ENCODE peak calls at places on chromosomes 13 and 19, in six cellular contexts. B is lower leg skin, K is cardiac muscle cell, O is tibial nerve, S is upper lobe of right lung, F is heart right ventricle. C is an unnamed sample.

GRCh38 chr19:8396563-8397203 is 6.5 kb downstream of the RAB11B start:
- DNase-seq in S (peak), F (peak), B (no peak), K (peak), O (peak), C (peak)

GRCh38 chr13:50685491-50685890 is 158.0 kb downstream of the DLEU7 start:
- DNase-seq in B (peak), O (peak), F (peak), K (peak), S (no peak), C (no peak)

GRCh38 chr19:2051771-2052704 is 994 bp upstream of the MKNK2 start:
- DNase-seq in S (no peak), K (no peak), O (no peak), F (peak), B (peak), C (no peak)

GRCh38 chr19:17618281-17618903 is 62.9 kb downstream of the COLGALT1 start:
- DNase-seq in K (no peak), B (no peak), S (no peak), F (no peak), O (no peak), C (no peak)

GRCh38 chr19:47315125-47315821 is 5.6 kb downstream of the C5AR1 start:
- DNase-seq in B (peak), K (no peak), O (peak), F (peak), S (peak), C (peak)

GRCh38 chr19:41530761-41531301 is 45.1 kb upstream of the CEACAM21 start:
- DNase-seq in O (peak), B (peak), F (peak), S (no peak), K (no peak), C (no peak)

GRCh38 chr13:77781804-77782203 is 84.3 kb downstream of the SLAIN1 start:
- DNase-seq in S (no peak), F (peak), B (no peak), K (peak), O (no peak), C (no peak)

GRCh38 chr13:98182589-98182988 is 5.5 kb upstream of the RNF113B start:
- DNase-seq in B (no peak), K (no peak), O (no peak), F (no peak), S (no peak), C (no peak)

GRCh38 chr19:13208964-13209796 is 59.0 kb downstream of the IER2 start:
- DNase-seq in S (no peak), O (no peak), B (no peak), F (no peak), K (no peak), C (no peak)

GRCh38 chr13:87677334-87678234 is 6.4 kb downstream of the SLITRK5 start:
- DNase-seq in O (no peak), S (peak), B (peak), F (no peak), K (peak), C (no peak)

GRCh38 chr19:46080561-46080960 is 39.8 kb upstream of the IGFL4 start:
- DNase-seq in F (no peak), O (no peak), K (no peak), S (no peak), B (no peak), C (peak)

GRCh38 chr19:13872695-13873389 is 4.1 kb upstream of the NANOS3 start:
- DNase-seq in B (no peak), K (peak), F (peak), O (no peak), S (no peak), C (peak)

GRCh38 chr19:16168465-16169081 is 4.8 kb downstream of the CIB3 start:
- DNase-seq in F (no peak), K (no peak), S (no peak), O (no peak), B (no peak), C (peak)

GRCh38 chr13:59447846-59448620 is 715.7 kb downstream of the DIAPH3 start:
- DNase-seq in F (no peak), S (no peak), B (no peak), O (no peak), K (no peak), C (no peak)

GRCh38 chr19:46351241-46352041 is 4.6 kb downstream of the PPP5C start:
- DNase-seq in O (no peak), S (peak), F (no peak), B (no peak), K (no peak), C (peak)

GRCh38 chr19:42323852-42324654 is 1.4 kb upstream of the MEGF8 start:
- DNase-seq in F (no peak), B (no peak), S (peak), K (no peak), O (no peak), C (no peak)

GRCh38 chr13:21238267-21238666 is 61.8 kb downstream of the MRPL57 start:
- DNase-seq in F (no peak), S (no peak), K (no peak), B (no peak), O (no peak), C (no peak)

GRCh38 chr13:65808061-65808460 is 1422.1 kb downstream of the PCDH9 start:
- DNase-seq in S (no peak), K (no peak), O (no peak), B (no peak), F (no peak), C (peak)

GRCh38 chr13:50227356-50227755 is 212.1 kb downstream of the KCNRG start:
- DNase-seq in B (no peak), F (no peak), O (no peak), S (no peak), K (no peak), C (no peak)

GRCh38 chr19:2328401-2329161 is at the start of the genes LSM7 and SPPL2B:
- DNase-seq in B (peak), O (peak), S (peak), K (peak), F (peak), C (peak)

GRCh38 chr19:41548954-41549688 is 26.8 kb upstream of the CEACAM21 start:
- DNase-seq in F (peak), O (no peak), K (no peak), S (no peak), B (no peak), C (no peak)

GRCh38 chr19:31641591-31641990 is 292.4 kb upstream of the TSHZ3 start:
- DNase-seq in F (no peak), B (no peak), O (no peak), K (no peak), S (no peak), C (no peak)

GRCh38 chr13:33144358-33144784 is 128.1 kb downstream of the KL start:
- DNase-seq in B (no peak), K (no peak), O (no peak), S (no peak), F (no peak), C (no peak)

GRCh38 chr13:112828082-112828699 is 138.4 kb downstream of the ATP11A start:
- DNase-seq in O (no peak), S (no peak), K (no peak), B (no peak), F (no peak), C (no peak)

GRCh38 chr19:938233-938923 is 12.5 kb downstream of the ARID3A start:
- DNase-seq in B (no peak), K (no peak), S (no peak), F (no peak), O (no peak), C (no peak)

GRCh38 chr13:98823442-98823841 is 71.0 kb upstream of the SLC15A1 start:
- DNase-seq in O (no peak), K (no peak), F (no peak), B (no peak), S (no peak), C (no peak)

GRCh38 chr13:97142452-97142851 is 79.7 kb upstream of the MBNL2 start:
- DNase-seq in B (no peak), O (no peak), S (no peak), F (peak), K (peak), C (peak)

GRCh38 chr19:17532116-17532515 is 20.7 kb downstream of the PGLS start:
- DNase-seq in F (no peak), K (no peak), S (no peak), B (no peak), O (no peak), C (no peak)

GRCh38 chr19:14152713-14153112 is 16.3 kb upstream of the ASF1B start:
- DNase-seq in F (no peak), B (no peak), K (no peak), S (no peak), O (no peak), C (no peak)

GRCh38 chr13:94481966-94482365 is 2.5 kb upstream of the DCT start:
- DNase-seq in S (no peak), O (no peak), F (no peak), B (no peak), K (no peak), C (peak)

GRCh38 chr13:24747248-24748151 is 16.5 kb upstream of the RNF17 start:
- DNase-seq in B (peak), S (peak), O (no peak), F (no peak), K (peak), C (peak)

GRCh38 chr19:718251-719024 is 9.7 kb downstream of the PALM start:
- DNase-seq in B (no peak), F (no peak), O (no peak), K (no peak), S (no peak), C (no peak)

GRCh38 chr19:39399684-39400465 is 6.8 kb upstream of the ZFP36 start:
- DNase-seq in F (no peak), O (no peak), S (no peak), B (no peak), K (no peak), C (no peak)

GRCh38 chr13:46097015-46097414 is 7.8 kb downstream of the CPB2 start:
- DNase-seq in F (no peak), S (no peak), O (no peak), B (no peak), K (no peak), C (no peak)

GRCh38 chr19:2251577-2252480 is 2.7 kb downstream of the AMH start:
- DNase-seq in K (no peak), S (no peak), B (no peak), O (no peak), F (no peak), C (no peak)

GRCh38 chr13:111911141-111911720 is 155.7 kb upstream of the SOX1 start:
- DNase-seq in O (no peak), S (no peak), B (peak), K (no peak), F (no peak), C (no peak)

GRCh38 chr19:55549500-55550320 is 4.4 kb upstream of the SBK3 start:
- DNase-seq in S (no peak), F (no peak), K (no peak), B (no peak), O (no peak), C (peak)
- H3K4me3 ChIP-seq in S (no peak), F (peak), K (no peak), B (no peak), O (peak), C (no peak)

DNA sequence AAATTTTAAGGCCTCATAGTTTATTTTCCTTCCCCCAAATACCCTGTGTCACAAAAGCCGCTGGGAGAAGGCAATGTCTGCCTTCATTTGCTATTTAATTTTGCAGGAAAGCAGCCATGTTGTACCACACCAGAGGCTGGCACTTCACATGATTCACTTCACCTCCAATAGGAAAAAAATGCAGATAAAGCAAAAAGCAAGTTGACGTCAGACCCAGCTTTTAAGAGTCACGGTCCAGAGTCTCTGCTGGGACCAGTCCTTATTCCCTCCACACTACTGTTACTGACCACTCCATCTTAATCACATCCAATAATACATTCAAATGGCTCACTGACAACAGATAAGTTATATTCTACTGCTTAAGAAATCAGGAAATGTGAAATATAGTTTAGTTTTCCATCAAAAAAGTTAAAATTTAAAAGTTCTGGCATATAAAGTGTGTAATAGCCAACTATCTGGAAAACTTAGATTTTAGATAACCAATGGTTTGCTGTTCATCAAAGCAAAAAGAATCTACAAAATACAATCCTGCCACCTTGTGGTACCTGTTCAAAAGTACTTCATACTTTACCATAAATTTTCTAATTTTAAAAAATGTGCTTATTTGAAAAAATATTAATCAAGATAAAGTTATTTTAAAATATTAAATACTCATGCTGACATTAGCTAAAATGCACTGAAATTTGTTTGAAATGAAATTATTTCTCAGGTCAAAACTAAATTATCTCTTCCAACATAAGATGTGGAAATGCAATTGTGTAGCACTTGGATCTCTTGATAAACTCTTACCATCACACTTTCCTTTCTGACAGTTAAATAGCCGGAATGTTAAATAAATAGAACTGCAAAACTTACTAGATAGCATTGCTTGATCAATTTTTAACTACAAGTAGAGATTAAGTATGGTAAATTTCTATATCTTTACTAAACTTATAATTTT is 97.3 kb downstream of the SERP2 start:
- DNase-seq in K (peak), O (no peak), B (no peak), F (no peak), S (no peak), C (peak)
- TF ChIP-seq CTCF in K (peak), O (peak), B (no peak), F (peak), S (peak), C (peak)

DNA sequence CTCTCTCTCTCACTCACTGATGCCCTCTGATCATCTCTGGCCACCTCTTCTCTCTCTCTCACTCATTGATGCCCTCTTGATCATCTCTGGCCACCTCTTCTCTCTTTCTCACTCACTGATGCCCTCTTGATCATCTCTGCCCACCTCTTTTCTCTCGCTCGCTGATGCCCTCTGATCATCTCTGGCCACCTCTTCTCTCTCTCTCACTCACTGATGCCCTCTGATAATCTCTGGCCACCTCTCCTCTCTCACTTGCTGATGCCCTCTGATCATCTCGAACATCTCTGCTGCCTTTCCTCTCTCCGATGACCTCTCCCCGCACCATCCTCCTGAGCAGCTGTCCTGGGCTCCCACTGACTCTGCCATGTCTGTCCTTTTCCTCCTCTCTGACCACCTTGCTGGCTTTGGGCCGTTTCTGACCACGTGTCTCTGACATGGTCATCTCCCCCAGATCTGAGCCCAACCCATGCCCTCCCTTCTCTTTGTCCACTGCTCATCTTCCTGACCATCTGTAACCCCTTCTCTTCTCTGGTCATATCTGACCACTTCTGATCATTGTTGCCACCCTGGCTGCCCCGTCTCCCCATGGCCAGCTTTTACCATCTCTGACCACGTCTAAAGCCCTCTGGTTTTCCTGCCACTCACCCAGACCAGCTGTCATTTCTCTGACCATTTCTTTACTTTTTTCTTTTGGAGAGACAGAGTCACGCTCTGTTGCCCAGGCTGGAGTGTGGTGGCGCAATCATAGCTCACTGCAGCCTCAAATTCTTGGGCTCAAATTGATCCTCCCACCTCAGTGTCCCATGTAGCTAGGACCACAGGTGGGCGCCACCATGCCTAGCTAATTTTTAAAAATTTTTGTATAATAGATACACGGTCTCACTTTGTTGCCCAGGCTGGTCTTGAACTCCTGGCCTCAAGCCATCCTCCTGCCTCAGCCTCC is 2.4 kb downstream of the LRFN3 start:
- DNase-seq in F (no peak), B (no peak), K (no peak), S (no peak), O (no peak), C (no peak)
- H3K4me3 ChIP-seq in F (peak), B (no peak), K (no peak), S (peak), O (peak), C (peak)

GRCh38 chr13:28138012-28138755 is at the start of gene PAN3:
- DNase-seq in S (peak), F (peak), K (peak), B (peak), O (peak), C (peak)
- TF ChIP-seq CTCF in S (peak), F (peak), K (peak), B (no peak), O (no peak), C (peak)

C was measured in fibroblast of villous mesenchyme.